ENCODE peak calls at places on chromosomes 5 and 9, in ten cellular contexts. X, V, Q, K, R, Z, C, T, G and U are unnamed samples.

GRCh38 chr9:71145179-71145578 is 23.8 kb upstream of the TRPM3 start:
- DNase-seq in K (no peak), R (peak; percentile 53), X (no peak), T (no peak), V (no peak), G (no peak), C (no peak), Q (no peak), Z (no peak), U (no peak)

GRCh38 chr9:87592554-87593394 is 95.1 kb downstream of the DAPK1 start:
- DNase-seq in C (peak; percentile 65), Z (peak; percentile 31), V (no peak), Q (no peak), R (peak; percentile 74), X (peak; percentile 61), T (peak; percentile 86), G (no peak), K (peak; percentile 84), U (peak; percentile 57)

GRCh38 chr9:85960688-85961093 is 19.7 kb downstream of the NAA35 start:
- DNase-seq in T (no peak), C (no peak), K (no peak), V (no peak), R (no peak), G (no peak), Q (no peak), Z (no peak), X (no peak), U (no peak)

GRCh38 chr9:3528466-3528865 is 2.7 kb upstream of the RFX3 start:
- DNase-seq in K (no peak), G (no peak), Q (peak; percentile 51), X (no peak), Z (no peak), T (no peak), R (no peak), C (no peak), V (no peak), U (peak; percentile 47)

GRCh38 chr5:120677481-120677880 is 213.4 kb downstream of the PRR16 start:
- DNase-seq in C (no peak), Z (no peak), T (no peak), X (no peak), R (no peak), Q (no peak), G (no peak), V (no peak), K (no peak), U (no peak)

GRCh38 chr5:147522435-147522834 is 12.6 kb upstream of the DPYSL3 start:
- DNase-seq in X (no peak), C (no peak), Q (no peak), T (peak; percentile 75), R (no peak), G (no peak), K (no peak), V (no peak), Z (no peak), U (no peak)

GRCh38 chr9:37540634-37541033 is 35.5 kb downstream of the FBXO10 start:
- DNase-seq in X (peak; percentile 56), Z (no peak), G (no peak), T (no peak), Q (no peak), K (no peak), V (no peak), R (no peak), C (no peak), U (no peak)

GRCh38 chr9:87678650-87679355 is 47.1 kb upstream of the CTSL start:
- DNase-seq in K (peak; percentile 81), T (peak; percentile 81), V (peak; percentile 55), C (no peak), G (peak; percentile 50), Z (peak; percentile 65), Q (peak; percentile 29), X (peak; percentile 47), R (peak; percentile 77), U (no peak)

GRCh38 chr9:125296843-125297372 is 35.3 kb downstream of the GAPVD1 start:
- DNase-seq in C (no peak), G (no peak), R (no peak), T (no peak), K (no peak), Z (no peak), Q (no peak), V (no peak), X (no peak), U (no peak)

GRCh38 chr9:36208521-36209253 is 18.0 kb downstream of the CLTA start:
- DNase-seq in V (no peak), G (no peak), C (no peak), X (no peak), Z (no peak), R (no peak), Q (no peak), K (peak; percentile 52), T (peak; percentile 74), U (no peak)

GRCh38 chr9:6619909-6620308 is 25.6 kb downstream of the GLDC start:
- DNase-seq in K (no peak), G (no peak), V (no peak), Z (no peak), T (no peak), C (no peak), Q (no peak), R (no peak), X (no peak), U (no peak)

GRCh38 chr9:99623780-99624364 is 197.8 kb upstream of the NR4A3 start:
- DNase-seq in Z (no peak), G (no peak), K (no peak), C (no peak), T (no peak), Q (no peak), X (no peak), R (no peak), V (no peak), U (no peak)

GRCh38 chr5:141557681-141558136 is 61.1 kb downstream of the DIAPH1 start:
- DNase-seq in Q (peak; percentile 76), Z (peak; percentile 81), G (peak; percentile 97), K (peak; percentile 95), X (peak; percentile 86), R (peak; percentile 90), T (peak; percentile 99), C (peak; percentile 78), V (peak; percentile 95), U (peak; percentile 78)
- H3K4me3 ChIP-seq in Q (no peak overlapping the region), Z (peak overlapping the region; percentile 17), G (peak overlapping the region; percentile 25), K (peak overlapping the region; percentile 16), X (peak overlapping the region; percentile 6), R (peak overlapping the region; percentile 8), T (peak overlapping the region; percentile 46), C (no peak overlapping the region), V (peak overlapping the region; percentile 39), U (no peak overlapping the region)

DNA sequence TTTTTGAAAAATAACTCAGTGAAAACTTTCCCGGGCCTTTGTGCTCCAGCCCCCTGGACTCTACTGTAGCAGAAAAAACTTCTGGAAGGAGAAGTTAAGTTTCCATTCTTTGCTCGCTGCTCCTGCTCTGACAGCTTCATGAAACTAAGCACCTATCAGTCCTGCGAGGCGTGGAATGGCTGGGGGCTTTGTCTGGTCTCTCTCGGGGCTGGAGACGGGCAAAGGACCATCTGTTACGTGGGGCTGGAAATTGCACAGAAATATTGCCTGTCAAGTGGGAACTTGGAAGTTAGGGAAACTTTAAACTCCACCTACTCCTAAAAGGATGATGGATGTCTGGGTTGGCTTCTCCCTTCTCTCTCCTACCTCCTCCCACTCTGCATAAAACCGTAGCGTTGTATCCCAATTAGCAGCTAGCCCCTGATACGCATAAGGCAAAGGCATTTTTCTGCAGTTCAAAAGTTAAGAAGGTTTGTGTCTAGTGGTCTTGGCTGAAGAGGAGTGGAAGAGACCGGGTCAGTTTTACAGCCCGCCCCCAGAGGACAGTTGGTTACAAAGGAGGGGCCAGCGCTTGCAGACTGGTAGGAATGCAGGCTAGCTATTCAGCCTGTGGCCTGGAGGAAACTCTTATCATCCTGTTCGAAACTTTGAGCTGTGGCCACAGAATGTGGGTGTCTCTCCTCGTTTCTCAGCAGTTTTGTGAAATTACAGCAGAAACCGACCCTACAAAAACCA is 1.2 kb downstream of the FBXL7 start:
- DNase-seq in T (peak; percentile 91), Z (peak; percentile 45), V (no peak), R (peak; percentile 80), X (peak; percentile 55), C (no peak), Q (no peak), K (peak; percentile 77), G (no peak), U (no peak)
- H3K27ac ChIP-seq in T (peak overlapping the region; percentile 67), Z (peak overlapping the region; percentile 87), V (no peak overlapping the region), R (peak overlapping the region; percentile 6), X (peak overlapping the region; percentile 68), C (peak overlapping the region; percentile 82), Q (no peak overlapping the region), K (peak overlapping the region; percentile 92), G (peak overlapping the region; percentile 49), U (peak overlapping the region; percentile 84)

GRCh38 chr5:67315802-67316103 is 119.2 kb upstream of the CD180 start:
- DNase-seq in V (no peak), Q (no peak), K (no peak), T (no peak), X (no peak), C (no peak), G (no peak), Z (no peak), R (no peak), U (no peak)

GRCh38 chr5:67310740-67311139 is 114.1 kb upstream of the CD180 start:
- DNase-seq in C (no peak), G (no peak), K (no peak), Q (no peak), X (no peak), Z (no peak), R (no peak), T (no peak), V (no peak), U (no peak)

GRCh38 chr5:67311208-67311607 is 114.6 kb upstream of the CD180 start:
- DNase-seq in Z (no peak), C (no peak), R (no peak), G (no peak), X (no peak), K (no peak), V (no peak), T (no peak), Q (no peak), U (no peak)

GRCh38 chr5:67318746-67319145 is 122.1 kb upstream of the CD180 start:
- DNase-seq in Q (no peak), K (no peak), X (no peak), V (no peak), C (no peak), G (no peak), T (no peak), Z (no peak), R (no peak), U (no peak)

GRCh38 chr5:67315082-67315801 is 118.6 kb upstream of the CD180 start:
- DNase-seq in T (peak; percentile 86), R (no peak), V (no peak), Z (peak; percentile 37), X (no peak), G (no peak), K (no peak), Q (no peak), C (no peak), U (no peak)
- H3K4me3 ChIP-seq in T (peak overlapping the region; percentile 46), R (no peak overlapping the region), V (no peak overlapping the region), Z (no peak overlapping the region), X (no peak overlapping the region), G (no peak overlapping the region), K (no peak overlapping the region), Q (no peak overlapping the region), C (no peak overlapping the region), U (no peak overlapping the region)

DNA sequence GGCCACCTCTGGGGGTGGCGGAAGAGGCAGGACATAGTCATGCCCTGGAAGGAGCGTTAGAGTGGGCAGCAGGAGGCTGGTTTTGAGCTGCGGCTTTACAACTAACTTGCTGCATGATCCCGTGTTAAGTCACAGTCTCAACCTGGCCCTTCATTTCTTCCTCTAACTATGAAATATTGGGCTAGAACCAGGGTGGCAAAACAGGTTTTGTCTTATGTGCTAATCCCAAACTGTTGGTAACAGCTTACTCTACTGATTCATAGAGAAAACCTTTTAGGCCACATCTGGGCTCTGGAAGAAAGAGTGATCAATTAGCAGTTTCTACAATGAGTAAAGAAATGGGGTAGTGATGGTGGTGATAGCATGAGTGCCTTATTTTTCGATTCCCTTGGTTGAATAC is 74.1 kb upstream of the CLINT1 start:
- DNase-seq in V (no peak), X (no peak), G (no peak), R (no peak), Q (no peak), Z (no peak), T (no peak), K (no peak), C (no peak), U (no peak)
- H3K27ac ChIP-seq in V (no peak overlapping the region), X (no peak overlapping the region), G (no peak overlapping the region), R (no peak overlapping the region), Q (no peak overlapping the region), Z (no peak overlapping the region), T (no peak overlapping the region), K (no peak overlapping the region), C (no peak overlapping the region), U (no peak overlapping the region)